ENCODE peak calls at places on chromosomes 7 and 10, in five cellular contexts. S is SK-N-SH, M is HepG2, L is K562, P is GM12878. G is an unnamed sample.

GRCh38 chr7:48366096-48366495 is 194.8 kb downstream of the ABCA13 start:
- DNase-seq in L (no peak), S (no peak), M (no peak), P (no peak), G (no peak)

GRCh38 chr10:74947781-74948401 is 121.5 kb downstream of the KAT6B start:
- DNase-seq in S (peak; percentile 68), P (no peak), L (no peak), M (no peak), G (no peak)

GRCh38 chr10:45550903-45551302 is 121.7 kb downstream of the ZFAND4 start:
- DNase-seq in S (no peak), P (no peak), M (no peak), L (no peak), G (peak; percentile 4)

GRCh38 chr7:8133188-8133848 is 128.6 kb downstream of the ICA1 start:
- DNase-seq in S (no peak), L (no peak), P (no peak), M (no peak), G (no peak)

GRCh38 chr7:70098133-70098561 is 499.9 kb downstream of the AUTS2 start:
- DNase-seq in M (no peak), P (no peak), S (no peak), L (no peak), G (no peak)

GRCh38 chr10:44990302-44990655 is 10.4 kb upstream of the ZNF22 start:
- DNase-seq in L (peak; percentile 42), M (peak; percentile 71), S (no peak), P (no peak), G (no peak)

GRCh38 chr7:39667354-39667923 is 44.1 kb downstream of the RALA start:
- DNase-seq in S (no peak), P (no peak), M (no peak), L (peak; percentile 14), G (no peak)

GRCh38 chr7:104805449-104806317 is 208.3 kb upstream of the KMT2E start:
- DNase-seq in L (no peak), M (no peak), S (no peak), P (no peak), G (no peak)

GRCh38 chr7:66296001-66296521 is 90.9 kb downstream of the TPST1 start:
- DNase-seq in M (no peak), P (peak; percentile 11), S (no peak), L (no peak), G (no peak)

GRCh38 chr10:29590598-29591415 is 44.0 kb downstream of the SVIL start:
- DNase-seq in P (no peak), S (peak; percentile 53), L (peak; percentile 54), M (peak; percentile 26), G (peak; percentile 53)

GRCh38 chr10:30786131-30786530 is 156.6 kb upstream of the LYZL2 start:
- DNase-seq in M (no peak), S (no peak), L (no peak), P (no peak), G (no peak)

GRCh38 chr10:3045471-3046209 is 21.7 kb upstream of the PFKP start:
- DNase-seq in S (peak; percentile 67), P (no peak), L (peak; percentile 83), M (peak; percentile 27), G (peak; percentile 70)

GRCh38 chr7:29424984-29425309 is 138.7 kb upstream of the PRR15 start:
- DNase-seq in M (no peak), L (no peak), P (no peak), S (no peak), G (no peak)

GRCh38 chr10:46232666-46233065 is 54.1 kb upstream of the ANTXRL start:
- DNase-seq in S (no peak), L (no peak), P (no peak), M (no peak), G (no peak)

GRCh38 chr10:95864906-95865813 is 42.6 kb upstream of the CC2D2B start:
- DNase-seq in M (peak; percentile 76), P (peak; percentile 42), S (peak; percentile 35), L (peak; percentile 32), G (peak; percentile 49)

GRCh38 chr10:121096617-121097431 is 245.7 kb downstream of the WDR11 start:
- DNase-seq in P (no peak), L (no peak), M (peak; percentile 24), S (no peak), G (no peak)

GRCh38 chr10:86335831-86336230 is 30.8 kb downstream of the GRID1 start:
- DNase-seq in P (no peak), M (no peak), S (no peak), L (no peak), G (no peak)

GRCh38 chr7:21253740-21254687 is 173.9 kb upstream of the SP4 start:
- DNase-seq in L (peak; percentile 10), P (no peak), M (peak; percentile 48), S (peak; percentile 62), G (peak; percentile 25)

GRCh38 chr10:103736763-103737162 is 118.6 kb downstream of the SH3PXD2A start:
- DNase-seq in M (peak; percentile 34), L (peak; percentile 65), S (peak; percentile 52), P (no peak), G (peak; percentile 46)

GRCh38 chr10:26697163-26697921 is at the start of gene PDSS1:
- DNase-seq in M (peak; percentile 46), S (peak; percentile 93), P (peak; percentile 16), L (peak; percentile 84), G (peak; percentile 73)

GRCh38 chr10:24726626-24727025 is 2.9 kb upstream of the ARHGAP21 start:
- DNase-seq in S (no peak), M (no peak), P (no peak), L (no peak), G (no peak)

GRCh38 chr7:133742709-133743538 is 384.2 kb upstream of the LRGUK start:
- DNase-seq in S (peak; percentile 36), L (no peak), P (no peak), M (no peak), G (no peak)

GRCh38 chr10:1530871-1531517 is 206.3 kb downstream of the ADARB2 start:
- DNase-seq in L (no peak), S (no peak), M (no peak), P (no peak), G (no peak)

GRCh38 chr7:90618880-90619279 is 22.8 kb downstream of the CDK14 start:
- DNase-seq in M (no peak), S (no peak), P (no peak), L (no peak), G (no peak)

GRCh38 chr7:90611115-90611514 is 15.0 kb downstream of the CDK14 start:
- DNase-seq in M (no peak), P (no peak), S (no peak), L (no peak), G (no peak)

GRCh38 chr7:90607196-90607595 is 11.1 kb downstream of the CDK14 start:
- DNase-seq in L (no peak), P (no peak), S (no peak), M (no peak), G (no peak)

GRCh38 chr7:90610105-90610504 is 14.0 kb downstream of the CDK14 start:
- DNase-seq in S (no peak), P (no peak), M (no peak), L (no peak), G (no peak)

DNA sequence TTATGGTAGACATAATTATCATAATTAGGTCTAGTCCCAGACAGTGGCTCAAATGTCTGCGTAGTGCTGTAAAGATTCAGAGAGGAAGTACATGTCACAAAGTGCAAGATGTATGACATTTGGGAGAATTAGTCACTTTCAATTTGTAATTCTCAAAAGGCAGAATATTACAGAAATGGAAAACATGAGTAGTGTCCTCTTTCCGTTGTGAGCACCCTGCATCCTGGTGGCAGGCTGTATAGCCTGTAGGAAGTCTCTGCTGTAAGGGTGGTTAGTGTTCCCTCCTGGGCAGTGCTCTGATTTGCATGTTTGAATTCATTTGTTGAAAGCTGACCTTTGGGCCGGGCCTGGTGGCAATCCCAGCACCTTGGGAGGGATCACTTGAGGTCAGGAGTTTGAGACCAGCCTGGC is 17.0 kb downstream of the CDK14 start:
- DNase-seq in P (peak; percentile 69), S (no peak), L (no peak), M (no peak), G (no peak)
- TF ChIP-seq SMC3 in P (no peak), S (no peak), L (no peak), M (no peak), G (no peak)

DNA sequence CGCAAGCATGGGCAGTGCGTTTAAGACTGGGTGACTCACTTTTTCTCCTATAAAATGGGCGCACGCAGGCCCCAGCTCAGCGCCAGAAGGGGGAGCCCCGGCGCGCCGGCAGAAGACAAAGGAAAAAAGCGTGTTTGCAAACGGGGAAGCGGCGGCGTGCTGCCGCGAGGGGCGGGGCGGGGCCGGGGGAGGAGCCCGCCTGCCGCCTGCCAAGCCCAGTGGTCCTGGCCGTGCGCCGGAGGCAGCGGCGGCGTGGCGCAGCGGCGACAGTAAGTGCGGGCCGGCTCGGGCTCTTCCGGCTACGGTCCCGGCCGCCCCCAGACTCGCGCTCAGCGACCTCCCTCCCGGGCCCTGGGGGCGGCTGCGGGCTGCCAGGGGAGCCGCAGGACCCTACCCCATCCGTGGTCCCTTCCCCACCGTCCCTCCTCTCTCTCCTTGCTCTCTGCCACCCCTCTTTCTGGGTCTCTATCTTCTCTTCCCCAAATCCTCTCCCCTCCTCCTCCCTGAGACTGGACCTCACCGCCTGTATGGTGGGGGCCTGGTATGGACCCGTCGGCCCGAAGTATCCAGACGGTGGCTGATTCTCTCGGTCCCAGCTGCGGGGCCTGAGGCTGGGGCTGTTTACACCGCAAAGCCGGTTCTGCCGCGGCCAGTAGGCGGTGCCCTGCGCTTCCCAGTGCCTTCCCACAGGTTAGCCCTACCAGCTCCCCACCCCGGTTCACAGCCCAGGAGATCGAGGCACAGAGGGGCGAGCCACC is at the start of gene SLC29A3:
- DNase-seq in S (peak; percentile 93), M (peak; percentile 71), L (peak; percentile 96), P (no peak), G (peak; percentile 83)
- TF ChIP-seq REST in S (no peak), M (peak; percentile 17), L (no peak), P (no peak), G (no peak)

DNA sequence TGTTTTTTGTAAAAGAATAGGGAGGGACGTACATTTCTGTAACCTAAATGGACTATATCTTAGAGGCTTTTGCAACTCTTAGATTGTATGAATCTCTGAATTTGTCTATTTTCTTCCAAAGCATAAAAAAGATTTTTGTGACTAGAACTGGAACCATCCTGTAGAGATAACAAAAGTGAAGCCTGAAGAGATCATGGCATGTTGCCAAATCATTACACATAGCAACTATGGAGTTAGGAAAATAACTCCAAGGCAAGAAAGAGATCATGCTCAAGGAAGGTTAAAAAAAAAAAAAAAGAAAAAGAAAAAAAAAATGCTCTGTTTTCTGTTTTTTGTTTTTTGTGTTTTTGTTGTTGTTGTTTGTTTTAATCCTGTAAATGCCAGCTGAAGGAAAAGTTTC is 567.7 kb upstream of the ZWINT start:
- DNase-seq in P (no peak), L (no peak), S (no peak), M (no peak), G (no peak)
- TF ChIP-seq SMC3 in P (no peak), L (no peak), S (no peak), M (no peak), G (no peak)

GRCh38 chr7:84477786-84478405 is 283.3 kb upstream of the SEMA3A start:
- DNase-seq in M (no peak), P (no peak), S (no peak), L (no peak), G (no peak)

GRCh38 chr7:84479059-84479458 is 284.5 kb upstream of the SEMA3A start:
- DNase-seq in P (no peak), L (no peak), M (no peak), S (no peak), G (no peak)

GRCh38 chr7:84484502-84485079 is 290.0 kb upstream of the SEMA3A start:
- DNase-seq in S (no peak), P (no peak), L (no peak), M (no peak), G (peak; percentile 43)

DNA sequence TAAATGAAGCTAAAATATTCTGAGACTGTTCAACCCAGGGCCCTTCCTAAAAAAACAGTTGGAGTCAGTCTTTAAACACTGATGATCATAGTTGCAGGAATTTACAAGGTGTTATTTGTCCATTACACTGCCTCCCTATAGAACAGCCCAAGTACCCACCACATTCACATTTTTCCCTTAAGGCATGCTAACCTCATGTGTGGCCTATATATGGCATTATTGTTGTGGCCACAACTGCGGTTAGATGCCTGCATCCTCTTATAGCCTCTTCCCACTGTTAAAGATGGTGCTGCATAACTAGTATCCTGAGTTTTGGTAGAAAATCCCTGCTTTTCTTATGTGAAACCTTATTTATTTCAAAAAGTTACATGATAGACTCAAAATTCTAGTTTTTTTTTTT is 287.9 kb upstream of the SEMA3A start:
- DNase-seq in M (no peak), L (no peak), S (no peak), P (no peak), G (no peak)
- TF ChIP-seq REST in M (no peak), L (no peak), S (no peak), P (no peak), G (no peak)

G was measured in A549.